ENCODE peak calls at places on chromosomes 7 and 10, in eight cellular contexts. One of them, this sample, is unnamed.

GRCh38 chr7:105589221-105590077 is 8.2 kb upstream of the EFCAB10 start:
- DNase-seq in cerebellar cortex: peak
- DNase-seq in progenitor cell of endocrine pancreas: no peak
- DNase-seq in stimulated activated naive B cell treated with anti-CD40 and anti-IgM and Interleukin-4, amounts not matched to agents 10 μg/mL and 1 μg/mL and 100 μg/mL, for 72 hours: peak
- DNase-seq in SW480: peak
- DNase-seq in activated T-cell treated with anti-CD3 and anti-CD28 coated beads, Interleukin-2, amount 50 U/mL, for 72 hours: peak
- DNase-seq in activated CD8-positive, alpha-beta memory T cell treated with anti-CD3 and anti-CD28 coated beads for 48 hours: peak
- DNase-seq in HCT116: peak
- DNase-seq in this sample: peak

GRCh38 chr10:122980209-122981065 is at the start of gene PSTK:
- DNase-seq in cerebellar cortex: peak
- DNase-seq in progenitor cell of endocrine pancreas: peak
- DNase-seq in stimulated activated naive B cell treated with anti-CD40 and anti-IgM and Interleukin-4, amounts not matched to agents 10 μg/mL and 1 μg/mL and 100 μg/mL, for 72 hours: peak
- DNase-seq in SW480: peak
- DNase-seq in activated T-cell treated with anti-CD3 and anti-CD28 coated beads, Interleukin-2, amount 50 U/mL, for 72 hours: peak
- DNase-seq in activated CD8-positive, alpha-beta memory T cell treated with anti-CD3 and anti-CD28 coated beads for 48 hours: peak
- DNase-seq in HCT116: peak
- DNase-seq in this sample: peak

GRCh38 chr7:139598642-139599041 is 75.2 kb downstream of the CLEC2L start:
- DNase-seq in cerebellar cortex: no peak
- DNase-seq in progenitor cell of endocrine pancreas: no peak
- DNase-seq in stimulated activated naive B cell treated with anti-CD40 and anti-IgM and Interleukin-4, amounts not matched to agents 10 μg/mL and 1 μg/mL and 100 μg/mL, for 72 hours: no peak
- DNase-seq in SW480: no peak
- DNase-seq in activated T-cell treated with anti-CD3 and anti-CD28 coated beads, Interleukin-2, amount 50 U/mL, for 72 hours: no peak
- DNase-seq in activated CD8-positive, alpha-beta memory T cell treated with anti-CD3 and anti-CD28 coated beads for 48 hours: no peak
- DNase-seq in HCT116: no peak
- DNase-seq in this sample: no peak

GRCh38 chr7:100372256-100372655 is 1.0 kb upstream of the PILRA start:
- DNase-seq in cerebellar cortex: no peak
- DNase-seq in progenitor cell of endocrine pancreas: no peak
- DNase-seq in stimulated activated naive B cell treated with anti-CD40 and anti-IgM and Interleukin-4, amounts not matched to agents 10 μg/mL and 1 μg/mL and 100 μg/mL, for 72 hours: no peak
- DNase-seq in SW480: no peak
- DNase-seq in activated T-cell treated with anti-CD3 and anti-CD28 coated beads, Interleukin-2, amount 50 U/mL, for 72 hours: peak
- DNase-seq in activated CD8-positive, alpha-beta memory T cell treated with anti-CD3 and anti-CD28 coated beads for 48 hours: no peak
- DNase-seq in HCT116: no peak
- DNase-seq in this sample: no peak

GRCh38 chr7:44617225-44617885 is 10.9 kb downstream of the OGDH start:
- DNase-seq in cerebellar cortex: no peak
- DNase-seq in progenitor cell of endocrine pancreas: no peak
- DNase-seq in stimulated activated naive B cell treated with anti-CD40 and anti-IgM and Interleukin-4, amounts not matched to agents 10 μg/mL and 1 μg/mL and 100 μg/mL, for 72 hours: no peak
- DNase-seq in SW480: no peak
- DNase-seq in activated T-cell treated with anti-CD3 and anti-CD28 coated beads, Interleukin-2, amount 50 U/mL, for 72 hours: peak
- DNase-seq in activated CD8-positive, alpha-beta memory T cell treated with anti-CD3 and anti-CD28 coated beads for 48 hours: no peak
- DNase-seq in HCT116: no peak
- DNase-seq in this sample: no peak

GRCh38 chr7:105849122-105849855 is 27.1 kb downstream of the ATXN7L1 start:
- DNase-seq in cerebellar cortex: no peak
- DNase-seq in progenitor cell of endocrine pancreas: no peak
- DNase-seq in stimulated activated naive B cell treated with anti-CD40 and anti-IgM and Interleukin-4, amounts not matched to agents 10 μg/mL and 1 μg/mL and 100 μg/mL, for 72 hours: no peak
- DNase-seq in SW480: peak
- DNase-seq in activated T-cell treated with anti-CD3 and anti-CD28 coated beads, Interleukin-2, amount 50 U/mL, for 72 hours: peak
- DNase-seq in activated CD8-positive, alpha-beta memory T cell treated with anti-CD3 and anti-CD28 coated beads for 48 hours: peak
- DNase-seq in HCT116: no peak
- DNase-seq in this sample: no peak

GRCh38 chr7:31123726-31124125 is 71.6 kb downstream of the ADCYAP1R1 start:
- DNase-seq in cerebellar cortex: no peak
- DNase-seq in progenitor cell of endocrine pancreas: no peak
- DNase-seq in stimulated activated naive B cell treated with anti-CD40 and anti-IgM and Interleukin-4, amounts not matched to agents 10 μg/mL and 1 μg/mL and 100 μg/mL, for 72 hours: no peak
- DNase-seq in SW480: no peak
- DNase-seq in activated T-cell treated with anti-CD3 and anti-CD28 coated beads, Interleukin-2, amount 50 U/mL, for 72 hours: no peak
- DNase-seq in activated CD8-positive, alpha-beta memory T cell treated with anti-CD3 and anti-CD28 coated beads for 48 hours: no peak
- DNase-seq in HCT116: no peak
- DNase-seq in this sample: no peak

GRCh38 chr10:28449382-28449781 is 83.5 kb upstream of the WAC start:
- DNase-seq in cerebellar cortex: no peak
- DNase-seq in progenitor cell of endocrine pancreas: no peak
- DNase-seq in stimulated activated naive B cell treated with anti-CD40 and anti-IgM and Interleukin-4, amounts not matched to agents 10 μg/mL and 1 μg/mL and 100 μg/mL, for 72 hours: no peak
- DNase-seq in SW480: no peak
- DNase-seq in activated T-cell treated with anti-CD3 and anti-CD28 coated beads, Interleukin-2, amount 50 U/mL, for 72 hours: no peak
- DNase-seq in activated CD8-positive, alpha-beta memory T cell treated with anti-CD3 and anti-CD28 coated beads for 48 hours: no peak
- DNase-seq in HCT116: no peak
- DNase-seq in this sample: no peak

GRCh38 chr10:69232252-69232651 is 12.1 kb downstream of the HKDC1 start:
- DNase-seq in cerebellar cortex: no peak
- DNase-seq in progenitor cell of endocrine pancreas: no peak
- DNase-seq in stimulated activated naive B cell treated with anti-CD40 and anti-IgM and Interleukin-4, amounts not matched to agents 10 μg/mL and 1 μg/mL and 100 μg/mL, for 72 hours: no peak
- DNase-seq in SW480: peak
- DNase-seq in activated T-cell treated with anti-CD3 and anti-CD28 coated beads, Interleukin-2, amount 50 U/mL, for 72 hours: no peak
- DNase-seq in activated CD8-positive, alpha-beta memory T cell treated with anti-CD3 and anti-CD28 coated beads for 48 hours: no peak
- DNase-seq in HCT116: peak
- DNase-seq in this sample: no peak

This sample was measured in Right ventricle myocardium superior.